ENCODE peak calls at places on chromosomes 16 and 17, in four cellular contexts. R is uterus, E is heart right ventricle, I is fibroblast of lung. D is an unnamed sample.
A peak's percentile ranks its signal among the peaks of the same experiment; 100 is the strongest.

GRCh38 chr17:2237521-2237921 is 66.1 kb downstream of the SMG6 start:
- DNase-seq in R (peak; percentile 68), E (peak; percentile 41), I (peak; percentile 81), D (peak; percentile 73)

GRCh38 chr17:4204676-4205075 is 59.1 kb downstream of the ANKFY1 start:
- DNase-seq in R (peak; percentile 74), E (no peak), I (peak; percentile 96), D (no peak)

GRCh38 chr16:1619976-1620375 is 7.8 kb downstream of the CRAMP1 start:
- DNase-seq in R (no peak), E (no peak), I (no peak), D (no peak)

GRCh38 chr16:57194512-57194911 is 8.4 kb downstream of the RSPRY1 start:
- DNase-seq in R (no peak), E (no peak), I (peak; percentile 96), D (no peak)

GRCh38 chr17:33049781-33050414 is 58.3 kb downstream of the SPACA3 start:
- DNase-seq in R (peak; percentile 22), E (no peak), I (peak; percentile 9), D (no peak)

GRCh38 chr16:1458336-1458976 is 14.1 kb upstream of the CCDC154 start:
- DNase-seq in R (no peak), E (no peak), I (no peak), D (no peak)

GRCh38 chr16:2160915-2161551 is 5.5 kb downstream of the TRAF7 start:
- DNase-seq in R (peak; percentile 82), E (peak; percentile 51), I (peak; percentile 68), D (no peak)

GRCh38 chr16:81582655-81583441 is 138.2 kb downstream of the CMIP start:
- DNase-seq in R (no peak), E (no peak), I (no peak), D (no peak)

GRCh38 chr17:19769946-19770652 is 22.0 kb upstream of the ALDH3A1 start:
- DNase-seq in R (no peak), E (no peak), I (peak; percentile 68), D (no peak)

GRCh38 chr17:1203111-1203966 is 23.6 kb upstream of the ABR start:
- DNase-seq in R (peak; percentile 64), E (peak; percentile 76), I (peak; percentile 77), D (peak; percentile 86)

GRCh38 chr17:17398188-17398927 is 78.4 kb upstream of the MED9 start:
- DNase-seq in R (no peak), E (peak; percentile 63), I (peak; percentile 35), D (no peak)

GRCh38 chr17:66272699-66273390 is 29.6 kb upstream of the PRKCA start:
- DNase-seq in R (no peak), E (no peak), I (peak; percentile 96), D (no peak)

GRCh38 chr17:16652847-16653366 is 743 bp downstream of the ZNF624 start:
- DNase-seq in R (no peak), E (no peak), I (no peak), D (no peak)

GRCh38 chr16:84065536-84066132 is 23.0 kb upstream of the SLC38A8 start:
- DNase-seq in R (no peak), E (no peak), I (peak; percentile 44), D (no peak)

GRCh38 chr17:50877838-50878237 is 11.7 kb upstream of the TOB1 start:
- DNase-seq in R (no peak), E (no peak), I (no peak), D (no peak)
- H3K4me1 ChIP-seq in R (no peaks in the 10 kb centered on the region), E (peaks cover 4% of the 10 kb centered on the region), I (no peaks in the 10 kb centered on the region), D (no peaks in the 10 kb centered on the region)

DNA sequence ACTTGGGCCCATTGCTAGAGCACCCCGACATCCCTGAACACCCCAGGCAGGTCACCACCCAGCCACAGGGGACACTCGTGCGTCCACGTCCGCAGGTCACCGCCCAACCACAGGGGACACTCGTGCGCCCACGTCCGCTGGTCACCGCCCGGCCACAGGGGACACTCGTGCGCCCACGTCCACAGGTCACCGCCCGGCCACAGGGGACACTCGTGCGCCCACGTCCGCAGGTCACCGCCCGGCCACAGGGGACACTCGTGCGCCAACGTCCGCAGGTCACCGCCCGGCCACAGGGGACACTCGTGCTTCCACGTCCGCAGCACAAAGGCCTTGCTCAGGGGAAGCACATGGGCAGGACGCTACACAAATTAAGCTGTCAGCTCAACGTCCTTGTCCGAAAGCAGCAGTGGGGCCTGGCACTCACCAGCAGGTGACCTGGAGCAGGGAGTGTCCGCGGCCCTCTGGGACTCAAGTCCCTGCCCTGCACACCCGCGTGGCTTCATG is 17.7 kb downstream of the GALNS start:
- DNase-seq in R (no peak), E (no peak), I (no peak), D (no peak)
- H3K27ac ChIP-seq in R (no peak overlapping the region), E (no peak overlapping the region), I (no peak overlapping the region), D (no peak overlapping the region)

GRCh38 chr17:40323731-40324650 is 15.0 kb downstream of the RARA start:
- DNase-seq in R (no peak), E (peak; percentile 64), I (peak; percentile 53), D (peak; percentile 90)
- H3K4me1 ChIP-seq in R (peaks cover 14% of the 10 kb centered on the region), E (peaks cover 98% of the 10 kb centered on the region), I (peaks cover 68% of the 10 kb centered on the region), D (peaks cover 52% of the 10 kb centered on the region)

DNA sequence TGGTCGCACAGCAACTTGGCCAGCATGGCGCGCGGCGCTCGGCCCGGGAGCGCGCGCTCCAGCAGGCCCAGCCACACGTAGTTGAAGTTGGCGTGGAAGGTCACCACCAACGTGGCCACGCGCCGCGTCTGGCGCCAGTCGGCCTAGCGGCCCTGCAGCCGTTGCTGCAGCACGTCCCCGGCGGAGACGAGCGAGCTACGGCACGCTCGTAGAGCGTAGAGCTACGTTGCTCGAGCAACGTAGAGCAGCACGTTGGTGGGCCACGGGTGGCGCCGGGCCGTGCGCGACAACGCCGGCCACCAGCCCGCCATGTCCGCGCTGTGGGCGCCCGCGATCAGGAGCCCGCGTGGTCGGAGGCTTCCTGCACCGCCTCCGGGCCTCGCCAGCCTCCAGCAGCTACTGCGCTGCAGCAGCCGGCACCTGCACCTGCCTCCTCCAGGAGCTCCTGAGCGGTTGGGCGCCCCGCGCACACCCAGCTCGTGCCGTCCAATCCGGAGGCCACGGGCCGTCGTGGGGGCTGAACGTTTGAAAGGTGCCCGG is 13.4 kb upstream of the SULT1A1 start:
- DNase-seq in R (no peak), E (peak; percentile 49), I (peak; percentile 17), D (no peak)
- H3K27ac ChIP-seq in R (no peak overlapping the region), E (no peak overlapping the region), I (no peak overlapping the region), D (no peak overlapping the region)